ENCODE peak calls at places on chromosomes 11 and 22, in six cellular contexts. J, T, C, D, B and V are unnamed samples.

GRCh38 chr11:44748606-44749005 is 21.8 kb downstream of the TSPAN18 start:
- DNase-seq in D (no peak), C (no peak), T (no peak), J (no peak), B (no peak), V (no peak)

GRCh38 chr22:44179989-44180705 is 578 bp upstream of the PARVG start:
- DNase-seq in J (no peak), D (no peak), B (no peak), C (no peak), T (no peak), V (no peak)

GRCh38 chr11:60265373-60266214 is 14.9 kb upstream of the MS4A4A start:
- DNase-seq in D (peak), J (no peak), B (peak), T (no peak), C (peak), V (no peak)

GRCh38 chr11:6617315-6617781 is 1.9 kb downstream of the TPP1 start:
- DNase-seq in C (no peak), B (no peak), J (no peak), D (no peak), T (no peak), V (no peak)

GRCh38 chr11:56967726-56968125 is 21.0 kb upstream of the OR5AK2 start:
- DNase-seq in C (no peak), J (no peak), D (no peak), T (no peak), B (no peak), V (no peak)

GRCh38 chr22:26435327-26436093 is 6.5 kb downstream of the ASPHD2 start:
- DNase-seq in C (no peak), D (no peak), J (no peak), B (no peak), T (no peak), V (no peak)

GRCh38 chr11:78419327-78419726 is 1.7 kb upstream of the GAB2 start:
- DNase-seq in T (no peak), D (peak), C (peak), J (no peak), B (peak), V (no peak)

GRCh38 chr22:31055322-31056159 is 25.6 kb upstream of the SMTN start:
- DNase-seq in D (peak), T (no peak), B (peak), C (peak), J (no peak), V (no peak)

GRCh38 chr22:26486394-26486793 is 2.7 kb downstream of the SRRD start:
- DNase-seq in J (no peak), D (no peak), C (no peak), B (no peak), T (no peak), V (no peak)

GRCh38 chr11:65861165-65861505 is 902 bp downstream of the MUS81 start:
- DNase-seq in J (no peak), D (no peak), C (no peak), T (no peak), B (no peak), V (no peak)

GRCh38 chr22:49735411-49736311 is 92.0 kb downstream of the BRD1 start:
- DNase-seq in B (peak), J (no peak), D (no peak), T (no peak), C (peak), V (no peak)

GRCh38 chr11:130827697-130828377 is 88.4 kb downstream of the SNX19 start:
- DNase-seq in B (peak), T (no peak), D (peak), J (no peak), C (peak), V (no peak)

GRCh38 chr11:126718319-126718718 is 282.3 kb downstream of the KIRREL3 start:
- DNase-seq in C (no peak), B (no peak), D (no peak), T (no peak), J (no peak), V (no peak)

GRCh38 chr22:22937894-22938480 is 50.4 kb downstream of the IGLL5 start:
- DNase-seq in T (no peak), D (no peak), C (no peak), B (no peak), J (no peak), V (no peak)

GRCh38 chr11:68684385-68685356 is at the start of gene GAL:
- DNase-seq in T (no peak), D (no peak), C (no peak), B (no peak), J (no peak), V (no peak)

GRCh38 chr11:1333860-1334259 is 24.4 kb upstream of the TOLLIP start:
- DNase-seq in B (no peak), J (no peak), C (no peak), T (no peak), D (no peak), V (no peak)

GRCh38 chr11:124863826-124864165 is 1.4 kb upstream of the ROBO3 start:
- DNase-seq in D (no peak), C (no peak), B (no peak), J (no peak), T (no peak), V (no peak)

GRCh38 chr22:30212996-30213441 is 33.5 kb downstream of the LIF start:
- DNase-seq in T (no peak), J (no peak), D (peak), C (no peak), B (peak), V (no peak)

GRCh38 chr11:108616549-108616948 is 23.0 kb upstream of the EXPH5 start:
- DNase-seq in D (peak), T (no peak), J (no peak), B (peak), C (peak), V (no peak)

GRCh38 chr11:128428876-128429416 is 158.4 kb downstream of the ETS1 start:
- DNase-seq in D (no peak), C (no peak), J (no peak), T (no peak), B (peak), V (no peak)

GRCh38 chr22:39674536-39674935 is 104.0 kb downstream of the CACNA1I start:
- DNase-seq in J (no peak), T (no peak), C (no peak), D (no peak), B (no peak), V (no peak)

GRCh38 chr11:65650547-65651338 is 12.0 kb downstream of the RELA start:
- DNase-seq in C (no peak), B (no peak), T (no peak), D (no peak), J (no peak), V (no peak)

GRCh38 chr11:32426819-32427615 is 8.3 kb downstream of the WT1 start:
- DNase-seq in J (no peak), C (peak), D (no peak), T (no peak), B (peak), V (no peak)

GRCh38 chr11:69431893-69432738 is 49.3 kb upstream of the LINC01488 start:
- DNase-seq in J (no peak), B (no peak), D (no peak), T (no peak), C (no peak), V (no peak)

GRCh38 chr11:94151903-94152677 is 23.4 kb downstream of the PANX1 start:
- DNase-seq in D (peak), B (peak), J (no peak), C (peak), T (no peak), V (no peak)

GRCh38 chr11:12901272-12901671 is 107.8 kb upstream of the RASSF10 start:
- DNase-seq in B (no peak), T (no peak), D (no peak), C (no peak), J (no peak), V (no peak)

GRCh38 chr11:103806130-103806900 is 230.1 kb upstream of the DDI1 start:
- DNase-seq in T (no peak), B (peak), J (no peak), D (peak), C (peak), V (no peak)

GRCh38 chr11:19419021-19419750 is 178.4 kb upstream of the E2F8 start:
- DNase-seq in D (peak), C (peak), T (no peak), B (peak), J (no peak), V (no peak)

GRCh38 chr22:39148727-39149535 is 3.5 kb downstream of the CBX7 start:
- DNase-seq in T (peak), D (no peak), C (no peak), J (peak), B (no peak), V (peak)

GRCh38 chr11:122440783-122441701 is 214.5 kb upstream of the UBASH3B start:
- DNase-seq in D (peak), J (no peak), B (peak), T (no peak), C (peak), V (no peak)

GRCh38 chr11:8707541-8708270 is 25.1 kb downstream of the RPL27A start:
- DNase-seq in C (no peak), J (no peak), D (no peak), T (no peak), B (no peak), V (no peak)

GRCh38 chr22:23119492-23120414 is 22.0 kb downstream of the RSPH14 start:
- DNase-seq in B (no peak), J (peak), D (no peak), T (peak), C (no peak), V (no peak)

GRCh38 chr11:129223701-129224149 is 31.6 kb upstream of the ARHGAP32 start:
- DNase-seq in T (no peak), C (peak), B (peak), J (no peak), D (peak), V (no peak)

GRCh38 chr11:46336781-46337180 is 10.5 kb upstream of the DGKZ start:
- DNase-seq in T (no peak), J (no peak), C (peak), B (peak), D (peak), V (no peak)